ENCODE peak calls at places on chromosomes 12 and 14, in eight cellular contexts. U is tibial nerve, P is endothelial cell of umbilical vein, G is endodermal cell, T is mucosa of descending colon, D is vagina, E is A549, J is colonic mucosa. M is an unnamed sample.

GRCh38 chr14:92973265-92973797 is 50.4 kb downstream of the CHGA start:
- DNase-seq in U (peak), T (peak), P (peak), G (peak), E (no peak), J (peak), D (peak), M (peak)

GRCh38 chr14:103097244-103097993 is 2.9 kb downstream of the EXOC3L4 start:
- DNase-seq in U (no peak), T (no peak), J (no peak), G (no peak), D (no peak), E (no peak), P (no peak), M (no peak)

GRCh38 chr14:31835049-31835448 is 242.1 kb upstream of the ARHGAP5 start:
- DNase-seq in P (no peak), G (no peak), T (no peak), D (no peak), J (no peak), U (no peak), E (no peak), M (peak)

GRCh38 chr14:75831455-75831854 is 150.3 kb downstream of the TGFB3 start:
- DNase-seq in J (peak), D (no peak), E (no peak), P (no peak), T (peak), G (no peak), U (peak), M (peak)

GRCh38 chr14:74599201-74599809 is 12.7 kb downstream of the LTBP2 start:
- DNase-seq in J (no peak), P (peak), D (no peak), T (no peak), U (peak), G (no peak), E (no peak), M (no peak)

GRCh38 chr14:57871487-57872080 is 5.7 kb upstream of the SLC35F4 start:
- DNase-seq in P (peak), U (no peak), E (peak), D (no peak), J (no peak), G (peak), T (no peak), M (peak)

GRCh38 chr14:59511916-59512530 is 27.7 kb downstream of the JKAMP start:
- DNase-seq in G (peak), P (peak), U (no peak), D (no peak), E (peak), J (no peak), T (no peak), M (no peak)

GRCh38 chr14:63383776-63384367 is 65.1 kb upstream of the GPHB5 start:
- DNase-seq in T (no peak), G (no peak), E (no peak), U (no peak), J (no peak), P (no peak), D (no peak), M (no peak)

GRCh38 chr12:107454431-107454830 is 231.2 kb upstream of the PWP1 start:
- DNase-seq in J (no peak), E (no peak), D (no peak), G (no peak), T (no peak), P (no peak), U (no peak), M (no peak)

GRCh38 chr12:58225067-58225877 is 283.9 kb downstream of the ATP23 start:
- DNase-seq in J (no peak), U (no peak), P (peak), D (no peak), G (no peak), T (no peak), E (no peak), M (no peak)

GRCh38 chr12:44193281-44193680 is 357.4 kb downstream of the TMEM117 start:
- DNase-seq in P (no peak), U (no peak), D (no peak), E (no peak), J (no peak), T (no peak), G (no peak), M (peak)

GRCh38 chr12:16349132-16349463 is 1.7 kb downstream of the MGST1 start:
- DNase-seq in E (peak), T (no peak), J (peak), U (peak), D (no peak), G (peak), P (peak), M (peak)

GRCh38 chr12:120352117-120352516 is 16.8 kb downstream of the MSI1 start:
- DNase-seq in G (no peak), T (no peak), P (no peak), U (no peak), J (no peak), D (no peak), E (no peak), M (peak)

GRCh38 chr14:99326041-99326710 is 54.2 kb upstream of the BCL11B start:
- DNase-seq in G (no peak), E (no peak), J (peak), T (no peak), P (no peak), U (no peak), D (peak), M (no peak)

GRCh38 chr12:95805864-95806669 is 15.5 kb upstream of the NTN4 start:
- DNase-seq in T (no peak), P (peak), G (no peak), D (no peak), J (no peak), E (peak), U (peak), M (peak)

GRCh38 chr14:75418779-75419768 is 8.7 kb upstream of the JDP2 start:
- DNase-seq in G (peak), E (no peak), P (no peak), D (no peak), J (peak), T (peak), U (no peak), M (peak)

GRCh38 chr12:42180990-42181611 is 36.4 kb upstream of the GXYLT1 start:
- DNase-seq in T (no peak), D (no peak), P (no peak), G (no peak), J (no peak), E (no peak), U (no peak), M (peak)

GRCh38 chr14:74704656-74705055 is 8.2 kb downstream of the AREL1 start:
- DNase-seq in P (no peak), E (no peak), G (no peak), T (no peak), D (no peak), U (no peak), J (no peak), M (no peak)

GRCh38 chr12:29733060-29733459 is 50.7 kb downstream of the TMTC1 start:
- DNase-seq in P (no peak), J (no peak), U (no peak), D (no peak), T (no peak), E (no peak), G (no peak), M (peak)

GRCh38 chr12:60935981-60936761 is 1324.0 kb upstream of the USP15 start:
- DNase-seq in T (no peak), G (peak), J (no peak), P (no peak), D (no peak), U (no peak), E (no peak), M (peak)

GRCh38 chr14:38089123-38089522 is 118.6 kb upstream of the SSTR1 start:
- DNase-seq in U (no peak), G (no peak), T (no peak), J (no peak), D (no peak), E (no peak), P (no peak), M (no peak)

GRCh38 chr14:66117600-66117999 is 368.6 kb upstream of the CCDC196 start:
- DNase-seq in T (no peak), U (no peak), G (no peak), P (peak), D (no peak), J (no peak), E (peak), M (peak)

GRCh38 chr12:55847603-55848329 is 5.0 kb upstream of the MMP19 start:
- DNase-seq in G (no peak), J (peak), D (peak), U (peak), E (no peak), P (peak), T (peak), M (peak)

GRCh38 chr12:114439306-114439705 is 33.4 kb upstream of the TBX5 start:
- DNase-seq in E (no peak), G (peak), P (no peak), J (no peak), T (no peak), D (no peak), U (no peak), M (no peak)

GRCh38 chr14:53670701-53671100 is 285.9 kb downstream of the BMP4 start:
- DNase-seq in P (no peak), E (no peak), T (no peak), U (no peak), J (no peak), G (no peak), D (no peak), M (peak)

GRCh38 chr14:98138666-98139065 is 1133.3 kb downstream of the BCL11B start:
- DNase-seq in E (peak), T (no peak), J (peak), D (no peak), U (no peak), G (peak), P (no peak), M (peak)

GRCh38 chr12:5537771-5538170 is 105.9 kb downstream of the NTF3 start:
- DNase-seq in E (no peak), U (no peak), J (no peak), D (no peak), G (peak), P (no peak), T (no peak), M (no peak)

GRCh38 chr14:20384886-20385285 is 28.4 kb downstream of the TEP1 start:
- DNase-seq in T (no peak), D (no peak), G (no peak), U (no peak), E (no peak), P (no peak), J (no peak), M (no peak)

GRCh38 chr12:14239935-14240872 is 125.3 kb upstream of the ATF7IP start:
- DNase-seq in E (no peak), J (peak), U (no peak), P (no peak), G (peak), T (peak), D (no peak), M (peak)

GRCh38 chr12:106085213-106085612 is 53.5 kb downstream of the NUAK1 start:
- DNase-seq in U (no peak), D (no peak), T (no peak), J (no peak), G (no peak), P (no peak), E (no peak), M (no peak)

GRCh38 chr14:75434557-75435248 is 6.9 kb downstream of the JDP2 start:
- DNase-seq in J (no peak), P (no peak), E (no peak), T (no peak), U (no peak), D (no peak), G (no peak), M (no peak)

GRCh38 chr14:32027255-32027939 is 49.7 kb upstream of the ARHGAP5 start:
- DNase-seq in G (no peak), T (no peak), U (no peak), P (no peak), E (peak), D (no peak), J (no peak), M (peak)

GRCh38 chr14:32507029-32507984 is 178.2 kb downstream of the AKAP6 start:
- DNase-seq in T (no peak), D (no peak), E (peak), G (no peak), P (no peak), U (no peak), J (no peak), M (peak)

GRCh38 chr14:74978416-74978947 is 23.1 kb upstream of the PGF start:
- DNase-seq in J (no peak), G (no peak), E (no peak), T (no peak), P (no peak), D (no peak), U (no peak), M (peak)

GRCh38 chr12:53381739-53382630 is 2.0 kb downstream of the SP1 start:
- DNase-seq in P (peak), E (no peak), D (peak), T (peak), U (peak), J (peak), G (peak), M (peak)

GRCh38 chr12:106227641-106228319 is 20.0 kb downstream of the CKAP4 start:
- DNase-seq in U (no peak), T (peak), E (no peak), P (no peak), D (peak), G (peak), J (peak), M (peak)

GRCh38 chr14:96362965-96363750 is at the start of the genes ATG2B and GSKIP:
- DNase-seq in G (peak), E (peak), J (peak), P (peak), U (peak), D (peak), T (peak), M (peak)

GRCh38 chr12:27176765-27177164 is 67.3 kb upstream of the STK38L start:
- DNase-seq in G (no peak), U (no peak), J (no peak), D (no peak), E (peak), P (peak), T (no peak), M (peak)

GRCh38 chr12:27179399-27180214 is 64.5 kb upstream of the STK38L start:
- DNase-seq in U (peak), D (no peak), P (peak), G (no peak), J (no peak), E (peak), T (no peak), M (peak)

GRCh38 chr12:27178723-27179398 is 65.2 kb upstream of the STK38L start:
- DNase-seq in G (no peak), T (no peak), D (no peak), J (no peak), U (no peak), E (no peak), P (no peak), M (no peak)

GRCh38 chr12:27178251-27178650 is 65.8 kb upstream of the STK38L start:
- DNase-seq in E (no peak), T (no peak), D (no peak), G (no peak), U (no peak), J (no peak), P (no peak), M (no peak)

DNA sequence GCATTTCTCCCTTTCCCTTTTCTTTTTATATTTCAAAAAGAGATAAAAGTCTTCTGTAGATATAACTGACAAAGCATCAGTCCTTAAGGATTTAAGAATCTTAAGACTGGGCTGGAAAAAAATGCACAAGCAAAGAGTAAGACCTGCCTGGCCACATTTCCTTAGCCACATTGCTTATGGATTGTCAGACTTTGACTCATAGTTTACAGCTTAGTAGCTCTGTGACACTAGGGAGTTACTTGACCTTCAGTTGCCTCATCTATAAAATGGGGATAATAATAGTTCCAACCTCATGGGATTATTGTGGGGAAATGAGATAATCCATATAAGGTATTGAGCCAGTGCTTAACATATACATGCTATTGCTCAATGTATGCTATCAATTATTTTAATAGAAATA is 66.4 kb upstream of the STK38L start:
- DNase-seq in G (no peak), T (no peak), P (peak), E (no peak), D (no peak), J (no peak), U (no peak), M (peak)
- H3K4me3 ChIP-seq in G (no peak), T (no peak), P (no peak), E (no peak), D (no peak), J (no peak), U (no peak), M (no peak)

DNA sequence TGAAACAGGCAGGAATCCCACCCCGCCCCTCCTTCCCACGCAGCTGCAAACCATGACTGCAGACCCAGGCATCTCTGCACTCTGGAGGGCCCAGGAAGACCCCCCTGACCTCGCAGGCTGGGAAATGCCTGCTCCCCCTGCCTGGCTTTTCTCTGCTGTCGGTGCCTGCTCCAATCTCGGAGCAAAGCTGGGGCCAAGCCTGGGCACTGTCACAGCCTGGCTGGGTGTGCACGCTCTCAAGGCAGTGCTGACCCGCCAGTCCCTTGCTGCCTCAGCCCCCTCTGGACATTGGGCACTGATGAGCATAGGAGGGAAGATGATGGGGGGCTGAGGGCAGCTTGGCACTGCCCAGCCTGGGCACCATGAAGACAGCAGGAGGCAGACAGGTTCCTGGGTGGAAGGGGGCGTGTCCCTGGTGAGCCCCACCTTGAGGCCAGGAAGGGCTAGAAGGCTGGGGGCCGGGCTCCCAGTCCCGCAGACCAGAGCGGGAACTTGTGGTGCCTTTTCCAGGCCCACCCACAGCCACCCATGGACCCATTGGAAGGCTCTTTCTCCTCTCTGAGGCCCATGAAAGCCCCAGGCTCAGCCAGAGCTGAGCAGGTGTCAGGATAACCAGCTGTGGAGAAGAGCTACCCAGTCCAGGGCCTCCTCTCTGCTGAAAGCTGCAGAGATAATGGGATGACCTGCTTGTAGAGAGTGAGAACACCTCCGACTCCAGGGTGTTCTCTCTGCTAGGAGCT is 10.7 kb upstream of the ZNF605 start:
- DNase-seq in J (no peak), D (no peak), U (no peak), T (no peak), G (no peak), E (no peak), P (no peak), M (no peak)
- TF ChIP-seq CTCF in J (no peak), D (no peak), U (no peak), T (no peak), G (no peak), E (no peak), P (no peak), M (no peak)

GRCh38 chr12:122137229-122137628 is 36.8 kb downstream of the IL31 start:
- DNase-seq in T (no peak), G (peak), P (no peak), D (no peak), U (no peak), E (no peak), J (no peak), M (no peak)

GRCh38 chr12:122138181-122138580 is 35.8 kb downstream of the IL31 start:
- DNase-seq in E (no peak), J (peak), U (no peak), P (no peak), T (no peak), G (no peak), D (no peak), M (peak)

GRCh38 chr12:122138616-122139015 is 35.4 kb downstream of the IL31 start:
- DNase-seq in T (no peak), P (no peak), J (no peak), U (no peak), G (no peak), D (no peak), E (no peak), M (no peak)

GRCh38 chr12:122139266-122139665 is 34.8 kb downstream of the IL31 start:
- DNase-seq in J (peak), T (no peak), E (no peak), D (no peak), U (no peak), P (no peak), G (no peak), M (no peak)

DNA sequence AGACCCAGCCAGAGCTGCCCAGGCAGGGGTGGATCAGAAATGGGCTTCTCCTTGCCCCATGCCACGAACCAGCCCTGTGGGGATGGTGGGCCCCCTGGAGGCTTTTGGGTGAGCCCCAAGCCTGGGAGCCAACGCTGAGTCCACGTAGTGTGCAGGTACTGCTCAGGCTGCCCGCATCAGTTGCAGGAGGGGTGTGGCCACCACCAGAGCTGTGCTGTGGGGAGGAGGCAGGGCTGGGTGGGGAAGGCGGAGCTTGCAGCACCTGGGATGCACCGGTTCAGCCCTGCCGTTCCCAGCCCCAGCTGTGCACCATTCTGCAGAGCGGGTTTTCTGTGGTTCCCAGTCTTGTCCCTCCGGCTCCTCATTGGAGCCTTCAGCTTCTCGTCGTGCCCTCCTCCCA is 36.3 kb downstream of the IL31 start:
- DNase-seq in G (peak), U (no peak), P (no peak), D (no peak), J (peak), T (peak), E (no peak), M (peak)
- H3K4me3 ChIP-seq in G (no peak), U (no peak), P (no peak), D (no peak), J (no peak), T (no peak), E (no peak), M (no peak)

GRCh38 chr14:105212541-105213305 is 31.6 kb upstream of the NUDT14 start:
- DNase-seq in U (no peak), E (no peak), T (no peak), D (no peak), J (no peak), G (no peak), P (no peak), M (no peak)
- TF ChIP-seq CTCF in U (no peak), E (no peak), T (no peak), D (no peak), J (no peak), G (no peak), P (no peak), M (no peak)

GRCh38 chr14:69260246-69260978 is 454 bp downstream of the GALNT16 start:
- DNase-seq in T (no peak), D (no peak), E (no peak), J (no peak), P (peak), U (no peak), G (peak), M (no peak)
- H3K4me3 ChIP-seq in T (no peak), D (peak), E (peak), J (peak), P (peak), U (peak), G (peak), M (peak)

GRCh38 chr12:54759751-54760150 is 94.6 kb upstream of the MUCL1 start:
- DNase-seq in D (no peak), U (no peak), E (no peak), G (peak), J (no peak), T (no peak), P (no peak), M (peak)
- TF ChIP-seq CTCF in D (no peak), U (no peak), E (peak), G (peak), J (no peak), T (no peak), P (no peak), M (peak)